ENCODE peak calls at places on chromosomes 16 and 17, in six cellular contexts. One of them, this sample, is unnamed.

GRCh38 chr17:57102122-57102521 is 17.1 kb downstream of the AKAP1 start:
- DNase-seq in adrenal gland: no peak
- DNase-seq in fibroblast of lung: no peak
- DNase-seq in pancreas: no peak
- DNase-seq in H9: no peak
- DNase-seq in CD8-positive, alpha-beta T cell: no peak
- DNase-seq in this sample: no peak

GRCh38 chr16:8572919-8573724 is 17.2 kb downstream of the TMEM114 start:
- DNase-seq in fibroblast of lung: peak
- DNase-seq in H9: peak
- DNase-seq in CD8-positive, alpha-beta T cell: no peak
- DNase-seq in adrenal gland: no peak
- DNase-seq in pancreas: no peak
- DNase-seq in this sample: no peak

GRCh38 chr16:78034530-78034929 is 12.2 kb downstream of the CLEC3A start:
- DNase-seq in adrenal gland: no peak
- DNase-seq in H9: no peak
- DNase-seq in fibroblast of lung: no peak
- DNase-seq in pancreas: no peak
- DNase-seq in CD8-positive, alpha-beta T cell: no peak
- DNase-seq in this sample: no peak

GRCh38 chr17:4678448-4679026 is 25.4 kb downstream of the PELP1 start:
- DNase-seq in H9: no peak
- DNase-seq in pancreas: no peak
- DNase-seq in adrenal gland: no peak
- DNase-seq in fibroblast of lung: peak
- DNase-seq in CD8-positive, alpha-beta T cell: no peak
- DNase-seq in this sample: peak

GRCh38 chr17:20284575-20284974 is 182.8 kb downstream of the LGALS9B start:
- DNase-seq in adrenal gland: no peak
- DNase-seq in pancreas: no peak
- DNase-seq in CD8-positive, alpha-beta T cell: no peak
- DNase-seq in fibroblast of lung: no peak
- DNase-seq in H9: no peak
- DNase-seq in this sample: no peak

GRCh38 chr17:58575511-58575910 is 61.1 kb upstream of the MTMR4 start:
- DNase-seq in adrenal gland: no peak
- DNase-seq in fibroblast of lung: peak
- DNase-seq in CD8-positive, alpha-beta T cell: no peak
- DNase-seq in H9: no peak
- DNase-seq in pancreas: no peak
- DNase-seq in this sample: peak

GRCh38 chr17:51372345-51373004 is 112.1 kb downstream of the UTP18 start:
- DNase-seq in fibroblast of lung: peak
- DNase-seq in H9: peak
- DNase-seq in CD8-positive, alpha-beta T cell: no peak
- DNase-seq in pancreas: no peak
- DNase-seq in adrenal gland: peak
- DNase-seq in this sample: peak

GRCh38 chr16:278863-279366 is 1.5 kb upstream of the ARHGDIG start:
- DNase-seq in CD8-positive, alpha-beta T cell: no peak
- DNase-seq in H9: no peak
- DNase-seq in fibroblast of lung: peak
- DNase-seq in adrenal gland: no peak
- DNase-seq in pancreas: peak
- DNase-seq in this sample: peak

GRCh38 chr16:12295395-12295794 is 318.9 kb downstream of the SNX29 start:
- DNase-seq in pancreas: no peak
- DNase-seq in CD8-positive, alpha-beta T cell: no peak
- DNase-seq in fibroblast of lung: no peak
- DNase-seq in H9: no peak
- DNase-seq in adrenal gland: no peak
- DNase-seq in this sample: no peak

GRCh38 chr16:74035816-74036215 is 260.8 kb upstream of the PSMD7 start:
- DNase-seq in H9: no peak
- DNase-seq in fibroblast of lung: peak
- DNase-seq in pancreas: no peak
- DNase-seq in CD8-positive, alpha-beta T cell: no peak
- DNase-seq in adrenal gland: no peak
- DNase-seq in this sample: peak

GRCh38 chr16:74031551-74031950 is 265.1 kb upstream of the PSMD7 start:
- DNase-seq in pancreas: no peak
- DNase-seq in CD8-positive, alpha-beta T cell: no peak
- DNase-seq in H9: no peak
- DNase-seq in fibroblast of lung: no peak
- DNase-seq in adrenal gland: no peak
- DNase-seq in this sample: no peak

GRCh38 chr16:74030000-74030399 is 266.6 kb upstream of the PSMD7 start:
- DNase-seq in H9: no peak
- DNase-seq in adrenal gland: no peak
- DNase-seq in CD8-positive, alpha-beta T cell: no peak
- DNase-seq in pancreas: no peak
- DNase-seq in fibroblast of lung: no peak
- DNase-seq in this sample: no peak

GRCh38 chr16:74029122-74029805 is 267.4 kb upstream of the PSMD7 start:
- DNase-seq in H9: no peak
- DNase-seq in CD8-positive, alpha-beta T cell: no peak
- DNase-seq in adrenal gland: no peak
- DNase-seq in pancreas: no peak
- DNase-seq in fibroblast of lung: no peak
- DNase-seq in this sample: no peak

DNA sequence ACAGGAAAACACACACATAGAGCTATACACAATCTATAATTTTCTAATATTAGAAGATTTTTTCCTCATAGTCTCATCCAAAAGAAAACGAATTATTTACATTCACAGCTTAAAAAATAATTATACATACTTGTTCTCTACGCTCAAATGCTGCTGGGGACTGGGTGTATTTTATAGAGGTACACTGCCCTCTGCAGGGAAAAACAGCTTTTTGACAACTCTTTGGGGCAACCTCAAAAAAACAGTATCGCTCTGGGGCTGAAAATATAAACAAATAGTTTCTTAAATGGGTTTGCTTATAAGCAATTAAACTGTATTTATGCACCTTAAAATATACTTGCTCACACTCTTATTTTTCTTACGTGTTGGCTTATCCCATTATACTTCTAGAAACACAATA is 261.8 kb upstream of the PSMD7 start:
- DNase-seq in pancreas: no peak
- DNase-seq in adrenal gland: no peak
- DNase-seq in CD8-positive, alpha-beta T cell: no peak
- DNase-seq in H9: no peak
- DNase-seq in fibroblast of lung: peak
- DNase-seq in this sample: peak
- TF ChIP-seq CTCF in pancreas: no peak
- TF ChIP-seq CTCF in adrenal gland: no peak
- TF ChIP-seq CTCF in CD8-positive, alpha-beta T cell: no peak
- TF ChIP-seq CTCF in H9: peak
- TF ChIP-seq CTCF in fibroblast of lung: peak
- TF ChIP-seq CTCF in this sample: no peak

DNA sequence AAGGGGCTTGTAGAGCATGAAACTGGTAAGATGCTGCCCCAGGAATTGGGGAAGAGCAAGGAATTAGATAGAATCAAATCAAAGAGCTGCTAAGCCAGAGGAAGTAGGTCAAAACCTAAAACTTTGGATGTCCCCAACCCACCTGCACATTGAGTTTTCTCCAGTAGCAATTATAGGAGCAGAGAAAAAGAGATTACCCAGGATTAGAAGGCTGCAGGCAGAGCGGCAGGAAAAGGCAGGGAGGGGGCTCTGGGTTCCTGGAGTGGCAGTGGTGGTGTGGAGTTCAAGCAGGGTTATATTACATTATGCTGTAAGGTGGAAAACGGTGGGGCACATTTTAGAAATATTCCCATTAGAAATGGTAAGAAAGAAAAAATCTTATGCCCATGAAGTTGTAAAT is 68.3 kb downstream of the KSR1 start:
- DNase-seq in H9: no peak
- DNase-seq in adrenal gland: no peak
- DNase-seq in fibroblast of lung: no peak
- DNase-seq in CD8-positive, alpha-beta T cell: no peak
- DNase-seq in pancreas: no peak
- DNase-seq in this sample: no peak
- H3K27ac ChIP-seq in H9: no peak
- H3K27ac ChIP-seq in adrenal gland: no peak
- H3K27ac ChIP-seq in fibroblast of lung: no peak
- H3K27ac ChIP-seq in CD8-positive, alpha-beta T cell: no peak
- H3K27ac ChIP-seq in pancreas: peak
- H3K27ac ChIP-seq in this sample: no peak

DNA sequence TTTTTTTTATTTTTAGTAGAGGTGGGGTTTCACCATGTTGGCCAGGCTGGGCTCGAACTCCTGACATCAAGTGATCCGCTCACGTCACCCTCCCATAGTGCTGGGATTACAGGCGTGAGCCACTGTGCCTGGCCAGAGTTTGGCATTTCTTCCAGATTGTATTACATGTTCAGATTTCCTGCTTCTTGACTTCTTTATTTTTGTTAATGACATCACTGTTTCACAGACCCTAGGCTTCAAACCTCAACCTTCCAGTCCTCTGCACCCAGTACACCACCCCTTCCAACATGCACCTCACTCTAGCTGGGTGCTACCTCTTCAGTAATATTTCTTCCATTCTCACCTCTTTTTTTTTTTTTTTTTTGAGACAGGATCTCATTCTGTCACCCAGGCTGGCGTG is 53.6 kb upstream of the ZFHX3 start:
- DNase-seq in pancreas: no peak
- DNase-seq in CD8-positive, alpha-beta T cell: no peak
- DNase-seq in fibroblast of lung: no peak
- DNase-seq in adrenal gland: no peak
- DNase-seq in H9: no peak
- DNase-seq in this sample: no peak
- TF ChIP-seq CTCF in pancreas: no peak
- TF ChIP-seq CTCF in CD8-positive, alpha-beta T cell: no peak
- TF ChIP-seq CTCF in fibroblast of lung: no peak
- TF ChIP-seq CTCF in adrenal gland: no peak
- TF ChIP-seq CTCF in H9: no peak
- TF ChIP-seq CTCF in this sample: no peak

GRCh38 chr16:70523013-70523620 is at the start of gene COG4:
- DNase-seq in CD8-positive, alpha-beta T cell: peak
- DNase-seq in adrenal gland: peak
- DNase-seq in H9: peak
- DNase-seq in fibroblast of lung: peak
- DNase-seq in pancreas: peak
- DNase-seq in this sample: peak

GRCh38 chr16:70526403-70526802 is 2.8 kb downstream of the SF3B3 start:
- DNase-seq in adrenal gland: no peak
- DNase-seq in pancreas: no peak
- DNase-seq in fibroblast of lung: peak
- DNase-seq in H9: no peak
- DNase-seq in CD8-positive, alpha-beta T cell: no peak
- DNase-seq in this sample: no peak

GRCh38 chr16:70529051-70529777 is 5.6 kb downstream of the SF3B3 start:
- DNase-seq in fibroblast of lung: peak
- DNase-seq in pancreas: no peak
- DNase-seq in H9: no peak
- DNase-seq in adrenal gland: no peak
- DNase-seq in CD8-positive, alpha-beta T cell: no peak
- DNase-seq in this sample: peak

GRCh38 chr16:70523621-70524405 is at the start of gene SF3B3:
- DNase-seq in fibroblast of lung: no peak
- DNase-seq in CD8-positive, alpha-beta T cell: peak
- DNase-seq in H9: peak
- DNase-seq in adrenal gland: peak
- DNase-seq in pancreas: peak
- DNase-seq in this sample: peak

GRCh38 chr16:70527315-70527996 is 3.8 kb downstream of the SF3B3 start:
- DNase-seq in H9: no peak
- DNase-seq in adrenal gland: no peak
- DNase-seq in CD8-positive, alpha-beta T cell: no peak
- DNase-seq in fibroblast of lung: no peak
- DNase-seq in pancreas: no peak
- DNase-seq in this sample: no peak
- H3K27ac ChIP-seq in H9: no peak
- H3K27ac ChIP-seq in adrenal gland: no peak
- H3K27ac ChIP-seq in CD8-positive, alpha-beta T cell: no peak
- H3K27ac ChIP-seq in fibroblast of lung: no peak
- H3K27ac ChIP-seq in pancreas: no peak
- H3K27ac ChIP-seq in this sample: no peak

DNA sequence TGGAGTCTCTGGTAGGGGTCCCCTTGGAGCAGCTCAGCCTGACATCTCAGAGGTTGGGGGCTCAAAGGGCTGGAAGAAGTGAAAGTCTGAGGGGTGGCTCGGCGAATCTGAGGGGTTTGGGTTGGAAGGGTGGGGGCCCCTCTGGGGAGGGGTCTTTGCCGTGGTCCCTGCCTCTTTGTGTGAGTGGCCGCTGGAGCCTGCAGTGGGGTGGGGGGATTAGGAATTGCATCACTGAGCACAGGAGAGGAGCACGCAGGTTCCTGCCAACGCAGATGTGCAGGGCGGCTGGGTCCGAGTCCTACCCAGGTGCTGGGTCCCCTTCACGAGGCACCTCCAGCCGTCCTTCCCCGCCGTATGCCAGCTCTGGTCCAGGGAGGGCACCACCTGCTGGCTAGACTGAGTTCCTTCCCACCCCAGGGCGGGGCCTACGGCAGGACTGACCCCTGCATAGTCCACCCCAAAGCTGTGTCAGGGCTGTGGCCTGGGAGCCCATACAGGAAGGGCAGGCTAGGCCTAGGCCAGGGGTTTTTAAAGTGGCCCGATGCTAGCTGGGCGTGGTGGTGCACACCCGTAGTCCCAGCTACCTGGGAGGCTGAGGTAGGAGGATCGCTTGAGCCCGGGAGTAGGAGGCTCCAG is 9.9 kb downstream of the FMNL1 start:
- DNase-seq in CD8-positive, alpha-beta T cell: no peak
- DNase-seq in fibroblast of lung: no peak
- DNase-seq in pancreas: no peak
- DNase-seq in H9: peak
- DNase-seq in adrenal gland: no peak
- DNase-seq in this sample: no peak
- TF ChIP-seq CTCF in CD8-positive, alpha-beta T cell: no peak
- TF ChIP-seq CTCF in fibroblast of lung: peak
- TF ChIP-seq CTCF in pancreas: no peak
- TF ChIP-seq CTCF in H9: peak
- TF ChIP-seq CTCF in adrenal gland: no peak
- TF ChIP-seq CTCF in this sample: no peak

GRCh38 chr17:44673893-44674292 is 15.7 kb downstream of the CCDC43 start:
- DNase-seq in pancreas: no peak
- DNase-seq in CD8-positive, alpha-beta T cell: no peak
- DNase-seq in fibroblast of lung: peak
- DNase-seq in H9: no peak
- DNase-seq in adrenal gland: no peak
- DNase-seq in this sample: no peak
- H3K27ac ChIP-seq in pancreas: no peak
- H3K27ac ChIP-seq in CD8-positive, alpha-beta T cell: no peak
- H3K27ac ChIP-seq in fibroblast of lung: no peak
- H3K27ac ChIP-seq in H9: no peak
- H3K27ac ChIP-seq in adrenal gland: no peak
- H3K27ac ChIP-seq in this sample: no peak

DNA sequence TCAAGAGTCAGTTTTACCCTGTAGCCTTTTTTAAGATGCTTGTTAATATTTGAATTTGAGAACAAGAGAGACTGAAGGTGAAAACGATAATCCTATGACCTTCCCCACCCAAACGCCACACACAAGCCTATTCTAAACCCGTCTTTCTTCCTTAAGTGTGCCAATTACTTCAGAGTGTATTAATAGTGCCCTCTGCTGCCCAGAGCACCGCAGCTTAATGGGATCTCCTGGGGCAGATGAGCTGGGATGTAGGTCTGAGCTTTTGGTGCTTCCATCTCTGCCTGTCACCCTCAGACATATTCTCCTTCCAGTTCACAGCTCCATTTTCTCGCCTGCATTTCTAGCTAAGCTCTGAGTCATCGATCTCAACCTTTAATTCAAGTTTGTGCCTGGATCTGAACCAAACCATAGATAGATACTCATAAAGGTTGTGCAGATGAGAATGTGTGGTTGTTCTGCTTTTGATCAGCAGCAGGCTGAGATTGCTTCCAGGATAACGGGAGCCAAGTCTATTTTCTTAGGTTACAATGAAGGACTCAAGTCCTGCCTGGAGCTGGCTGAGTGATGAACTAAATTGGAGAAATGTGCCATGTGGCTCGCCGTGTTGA is 46.4 kb upstream of the CDH13 start:
- DNase-seq in CD8-positive, alpha-beta T cell: no peak
- DNase-seq in fibroblast of lung: no peak
- DNase-seq in adrenal gland: peak
- DNase-seq in H9: no peak
- DNase-seq in pancreas: no peak
- DNase-seq in this sample: peak
- TF ChIP-seq CTCF in CD8-positive, alpha-beta T cell: no peak
- TF ChIP-seq CTCF in fibroblast of lung: no peak
- TF ChIP-seq CTCF in adrenal gland: no peak
- TF ChIP-seq CTCF in H9: peak
- TF ChIP-seq CTCF in pancreas: no peak
- TF ChIP-seq CTCF in this sample: no peak